ENCODE peak calls at places on chromosomes 4 and X, in eight cellular contexts. One of them, this sample, is unnamed.

GRCh38 chr4:72314869-72315268 is 254.2 kb downstream of the ADAMTS3 start:
- DNase-seq in upper lobe of right lung: no peak
- DNase-seq in A549: peak
- DNase-seq in fibroblast of the aortic adventitia: peak
- DNase-seq in NB4: no peak
- DNase-seq in glutamatergic neuron: no peak
- DNase-seq in endothelial cell: no peak
- DNase-seq in dorsolateral prefrontal cortex: no peak
- DNase-seq in this sample: no peak

GRCh38 chrX:10111364-10112148 is 45.2 kb upstream of the CLCN4 start:
- DNase-seq in upper lobe of right lung: no peak
- DNase-seq in endothelial cell: no peak
- DNase-seq in dorsolateral prefrontal cortex: no peak
- DNase-seq in glutamatergic neuron: no peak
- DNase-seq in NB4: no peak
- DNase-seq in fibroblast of the aortic adventitia: no peak
- DNase-seq in A549: no peak
- DNase-seq in this sample: no peak

GRCh38 chr4:114229721-114230120 is 250.3 kb upstream of the ARSJ start:
- DNase-seq in A549: no peak
- DNase-seq in glutamatergic neuron: no peak
- DNase-seq in endothelial cell: no peak
- DNase-seq in fibroblast of the aortic adventitia: no peak
- DNase-seq in dorsolateral prefrontal cortex: no peak
- DNase-seq in upper lobe of right lung: no peak
- DNase-seq in NB4: no peak
- DNase-seq in this sample: no peak

GRCh38 chr4:87141428-87141827 is 79.0 kb downstream of the KLHL8 start:
- DNase-seq in glutamatergic neuron: no peak
- DNase-seq in endothelial cell: no peak
- DNase-seq in dorsolateral prefrontal cortex: no peak
- DNase-seq in A549: no peak
- DNase-seq in fibroblast of the aortic adventitia: no peak
- DNase-seq in upper lobe of right lung: no peak
- DNase-seq in NB4: no peak
- DNase-seq in this sample: no peak

GRCh38 chrX:71458866-71459265 is 74.0 kb upstream of the OGT start:
- DNase-seq in glutamatergic neuron: no peak
- DNase-seq in fibroblast of the aortic adventitia: no peak
- DNase-seq in A549: no peak
- DNase-seq in NB4: no peak
- DNase-seq in upper lobe of right lung: no peak
- DNase-seq in endothelial cell: no peak
- DNase-seq in dorsolateral prefrontal cortex: no peak
- DNase-seq in this sample: no peak

GRCh38 chrX:69268637-69269036 is 103.4 kb upstream of the PJA1 start:
- DNase-seq in upper lobe of right lung: no peak
- DNase-seq in NB4: peak
- DNase-seq in dorsolateral prefrontal cortex: no peak
- DNase-seq in A549: peak
- DNase-seq in fibroblast of the aortic adventitia: no peak
- DNase-seq in glutamatergic neuron: no peak
- DNase-seq in endothelial cell: no peak
- DNase-seq in this sample: no peak

GRCh38 chr4:526189-526909 is 27.3 kb downstream of the PIGG start:
- DNase-seq in upper lobe of right lung: no peak
- DNase-seq in glutamatergic neuron: no peak
- DNase-seq in endothelial cell: no peak
- DNase-seq in NB4: no peak
- DNase-seq in A549: no peak
- DNase-seq in dorsolateral prefrontal cortex: no peak
- DNase-seq in fibroblast of the aortic adventitia: no peak
- DNase-seq in this sample: no peak

GRCh38 chr4:139770361-139770760 is 104.7 kb downstream of the MGST2 start:
- DNase-seq in glutamatergic neuron: no peak
- DNase-seq in fibroblast of the aortic adventitia: no peak
- DNase-seq in endothelial cell: no peak
- DNase-seq in A549: peak
- DNase-seq in dorsolateral prefrontal cortex: no peak
- DNase-seq in upper lobe of right lung: no peak
- DNase-seq in NB4: no peak
- DNase-seq in this sample: no peak

GRCh38 chr4:648579-649292 is 23.4 kb downstream of the PDE6B start:
- DNase-seq in A549: no peak
- DNase-seq in glutamatergic neuron: no peak
- DNase-seq in NB4: no peak
- DNase-seq in dorsolateral prefrontal cortex: no peak
- DNase-seq in upper lobe of right lung: no peak
- DNase-seq in fibroblast of the aortic adventitia: no peak
- DNase-seq in endothelial cell: no peak
- DNase-seq in this sample: no peak

GRCh38 chrX:10841579-10841978 is 221.2 kb upstream of the MID1 start:
- DNase-seq in upper lobe of right lung: no peak
- DNase-seq in endothelial cell: no peak
- DNase-seq in fibroblast of the aortic adventitia: peak
- DNase-seq in glutamatergic neuron: no peak
- DNase-seq in NB4: no peak
- DNase-seq in A549: no peak
- DNase-seq in dorsolateral prefrontal cortex: no peak
- DNase-seq in this sample: no peak

GRCh38 chr4:156774422-156774821 is 197.2 kb downstream of the PDGFC start:
- DNase-seq in NB4: no peak
- DNase-seq in endothelial cell: no peak
- DNase-seq in dorsolateral prefrontal cortex: no peak
- DNase-seq in A549: peak
- DNase-seq in fibroblast of the aortic adventitia: peak
- DNase-seq in upper lobe of right lung: peak
- DNase-seq in glutamatergic neuron: no peak
- DNase-seq in this sample: no peak

GRCh38 chrX:130171446-130172126 is at the start of gene RAB33A:
- DNase-seq in NB4: peak
- DNase-seq in fibroblast of the aortic adventitia: peak
- DNase-seq in upper lobe of right lung: peak
- DNase-seq in dorsolateral prefrontal cortex: peak
- DNase-seq in glutamatergic neuron: peak
- DNase-seq in A549: no peak
- DNase-seq in endothelial cell: peak
- DNase-seq in this sample: no peak

GRCh38 chr4:156173937-156174336 is 220.3 kb upstream of the CTSO start:
- DNase-seq in A549: no peak
- DNase-seq in endothelial cell: no peak
- DNase-seq in NB4: no peak
- DNase-seq in dorsolateral prefrontal cortex: no peak
- DNase-seq in upper lobe of right lung: no peak
- DNase-seq in fibroblast of the aortic adventitia: no peak
- DNase-seq in glutamatergic neuron: no peak
- DNase-seq in this sample: no peak

GRCh38 chr4:43512253-43512652 is 619.7 kb downstream of the GRXCR1 start:
- DNase-seq in dorsolateral prefrontal cortex: no peak
- DNase-seq in A549: no peak
- DNase-seq in NB4: no peak
- DNase-seq in upper lobe of right lung: no peak
- DNase-seq in endothelial cell: no peak
- DNase-seq in fibroblast of the aortic adventitia: no peak
- DNase-seq in glutamatergic neuron: no peak
- DNase-seq in this sample: no peak

DNA sequence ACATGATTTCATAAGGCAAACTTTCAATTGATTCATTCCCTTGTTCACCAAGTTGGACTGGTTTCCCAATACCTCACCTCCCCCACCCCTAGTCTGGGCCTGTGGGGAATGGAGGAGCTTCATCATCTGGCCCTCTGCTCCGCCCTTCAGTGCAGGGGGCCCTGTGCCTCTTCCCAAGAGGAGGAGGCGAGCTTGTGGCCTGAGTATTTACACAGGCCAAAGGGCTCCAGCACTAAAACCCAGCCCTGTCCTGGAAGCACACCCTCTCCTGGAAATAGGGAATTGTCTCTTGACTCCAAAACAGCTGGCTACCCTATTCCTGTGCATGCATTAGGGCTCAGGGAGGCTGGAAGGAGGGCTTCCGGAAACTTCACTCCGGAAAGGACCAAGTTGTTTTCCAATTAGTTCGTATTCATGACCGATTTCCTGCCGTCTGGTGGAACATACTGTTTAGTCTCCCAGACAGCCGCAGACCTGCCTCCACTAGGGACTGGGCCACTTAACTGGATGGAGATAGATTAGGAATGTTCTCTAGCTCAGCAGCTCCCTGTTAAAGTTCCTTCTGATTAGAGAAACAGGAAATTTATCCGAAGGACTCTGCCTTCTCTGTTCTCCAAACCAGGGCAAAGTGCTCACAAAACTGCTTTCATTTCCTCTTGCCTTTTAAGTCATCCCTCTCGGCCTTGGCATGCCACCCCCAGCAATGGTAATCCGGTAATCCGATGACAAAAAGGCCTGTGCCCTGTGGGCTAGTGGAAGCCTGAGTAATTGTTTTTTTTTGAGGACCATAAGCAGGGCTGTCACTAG is 5.8 kb downstream of the SRPX2 start:
- DNase-seq in NB4: peak
- DNase-seq in dorsolateral prefrontal cortex: no peak
- DNase-seq in glutamatergic neuron: no peak
- DNase-seq in A549: peak
- DNase-seq in endothelial cell: peak
- DNase-seq in fibroblast of the aortic adventitia: peak
- DNase-seq in upper lobe of right lung: peak
- DNase-seq in this sample: peak
- TF ChIP-seq CTCF in NB4: no peak
- TF ChIP-seq CTCF in dorsolateral prefrontal cortex: no peak
- TF ChIP-seq CTCF in glutamatergic neuron: no peak
- TF ChIP-seq CTCF in A549: no peak
- TF ChIP-seq CTCF in endothelial cell: no peak
- TF ChIP-seq CTCF in fibroblast of the aortic adventitia: peak
- TF ChIP-seq CTCF in upper lobe of right lung: no peak
- TF ChIP-seq CTCF in this sample: no peak

DNA sequence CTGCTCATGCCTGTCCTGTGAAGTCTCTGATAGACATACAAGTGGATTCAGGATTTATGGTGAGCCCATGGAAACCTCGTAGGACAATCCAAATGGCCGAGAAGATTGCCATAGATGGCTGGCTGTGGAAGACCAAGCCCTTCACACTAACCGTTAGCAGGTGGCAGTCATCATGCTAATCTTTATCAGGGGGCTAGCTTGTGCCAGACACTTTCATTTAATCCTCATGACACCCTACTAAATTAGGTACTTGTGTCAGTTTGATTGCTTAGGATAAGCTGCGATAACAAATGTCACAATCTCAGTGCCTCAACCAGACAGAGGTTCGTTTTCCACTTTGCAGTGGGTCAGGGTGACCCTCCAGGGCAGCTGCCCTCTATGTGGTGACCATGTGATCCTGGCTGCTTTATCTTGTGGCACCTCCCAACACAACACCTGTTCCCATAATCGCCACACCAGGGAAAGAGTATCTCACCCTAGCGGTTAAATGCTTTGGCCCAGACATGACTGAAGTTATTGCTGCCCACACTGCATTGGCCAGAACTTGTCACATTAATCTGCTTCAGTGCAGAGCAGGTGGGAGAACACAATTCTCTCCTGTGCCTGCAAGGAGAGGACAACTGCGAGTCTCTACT is 60.8 kb downstream of the REPS2 start:
- DNase-seq in upper lobe of right lung: no peak
- DNase-seq in endothelial cell: no peak
- DNase-seq in glutamatergic neuron: peak
- DNase-seq in NB4: peak
- DNase-seq in dorsolateral prefrontal cortex: no peak
- DNase-seq in fibroblast of the aortic adventitia: peak
- DNase-seq in A549: peak
- DNase-seq in this sample: no peak
- TF ChIP-seq CTCF in upper lobe of right lung: peak
- TF ChIP-seq CTCF in endothelial cell: no peak
- TF ChIP-seq CTCF in glutamatergic neuron: peak
- TF ChIP-seq CTCF in NB4: peak
- TF ChIP-seq CTCF in dorsolateral prefrontal cortex: no peak
- TF ChIP-seq CTCF in fibroblast of the aortic adventitia: peak
- TF ChIP-seq CTCF in A549: peak
- TF ChIP-seq CTCF in this sample: no peak

GRCh38 chrX:24513416-24513815 is 48.3 kb downstream of the PDK3 start:
- DNase-seq in fibroblast of the aortic adventitia: no peak
- DNase-seq in glutamatergic neuron: no peak
- DNase-seq in upper lobe of right lung: no peak
- DNase-seq in dorsolateral prefrontal cortex: no peak
- DNase-seq in endothelial cell: no peak
- DNase-seq in A549: no peak
- DNase-seq in NB4: no peak
- DNase-seq in this sample: no peak

GRCh38 chrX:24520472-24520871 is 55.4 kb downstream of the PDK3 start:
- DNase-seq in NB4: no peak
- DNase-seq in fibroblast of the aortic adventitia: no peak
- DNase-seq in A549: no peak
- DNase-seq in endothelial cell: no peak
- DNase-seq in dorsolateral prefrontal cortex: no peak
- DNase-seq in upper lobe of right lung: no peak
- DNase-seq in glutamatergic neuron: no peak
- DNase-seq in this sample: no peak

GRCh38 chrX:24515447-24515846 is 50.4 kb downstream of the PDK3 start:
- DNase-seq in A549: peak
- DNase-seq in endothelial cell: no peak
- DNase-seq in fibroblast of the aortic adventitia: peak
- DNase-seq in NB4: peak
- DNase-seq in glutamatergic neuron: no peak
- DNase-seq in dorsolateral prefrontal cortex: no peak
- DNase-seq in upper lobe of right lung: no peak
- DNase-seq in this sample: no peak
- TF ChIP-seq CTCF in A549: peak
- TF ChIP-seq CTCF in endothelial cell: no peak
- TF ChIP-seq CTCF in fibroblast of the aortic adventitia: peak
- TF ChIP-seq CTCF in NB4: no peak
- TF ChIP-seq CTCF in glutamatergic neuron: no peak
- TF ChIP-seq CTCF in dorsolateral prefrontal cortex: peak
- TF ChIP-seq CTCF in upper lobe of right lung: peak
- TF ChIP-seq CTCF in this sample: no peak

GRCh38 chr4:152064753-152065152 is 303.9 kb upstream of the GATB start:
- DNase-seq in dorsolateral prefrontal cortex: no peak
- DNase-seq in fibroblast of the aortic adventitia: no peak
- DNase-seq in glutamatergic neuron: no peak
- DNase-seq in endothelial cell: no peak
- DNase-seq in NB4: no peak
- DNase-seq in A549: no peak
- DNase-seq in upper lobe of right lung: no peak
- DNase-seq in this sample: no peak

GRCh38 chr4:152065545-152065944 is 304.7 kb upstream of the GATB start:
- DNase-seq in glutamatergic neuron: no peak
- DNase-seq in upper lobe of right lung: no peak
- DNase-seq in endothelial cell: no peak
- DNase-seq in A549: no peak
- DNase-seq in NB4: no peak
- DNase-seq in fibroblast of the aortic adventitia: no peak
- DNase-seq in dorsolateral prefrontal cortex: no peak
- DNase-seq in this sample: no peak

GRCh38 chr4:152064282-152064681 is 303.5 kb upstream of the GATB start:
- DNase-seq in upper lobe of right lung: no peak
- DNase-seq in A549: no peak
- DNase-seq in endothelial cell: no peak
- DNase-seq in glutamatergic neuron: no peak
- DNase-seq in fibroblast of the aortic adventitia: no peak
- DNase-seq in NB4: no peak
- DNase-seq in dorsolateral prefrontal cortex: no peak
- DNase-seq in this sample: no peak

GRCh38 chr4:152063301-152064235 is 302.8 kb upstream of the GATB start:
- DNase-seq in A549: no peak
- DNase-seq in fibroblast of the aortic adventitia: peak
- DNase-seq in NB4: no peak
- DNase-seq in endothelial cell: no peak
- DNase-seq in dorsolateral prefrontal cortex: no peak
- DNase-seq in upper lobe of right lung: no peak
- DNase-seq in glutamatergic neuron: peak
- DNase-seq in this sample: no peak
- TF ChIP-seq CTCF in A549: no peak
- TF ChIP-seq CTCF in fibroblast of the aortic adventitia: no peak
- TF ChIP-seq CTCF in NB4: no peak
- TF ChIP-seq CTCF in endothelial cell: no peak
- TF ChIP-seq CTCF in dorsolateral prefrontal cortex: no peak
- TF ChIP-seq CTCF in upper lobe of right lung: no peak
- TF ChIP-seq CTCF in glutamatergic neuron: no peak
- TF ChIP-seq CTCF in this sample: no peak

This sample was measured in omental fat pad.